ENCODE peak calls at places on chromosomes 6 and 20, in eight cellular contexts. H is NCI-H2171 treated with DMSO at 0.1 percent for 48 hours, Q is H9, W is Right ventricle myocardium superior, N is NCI-H2081 treated with DMSO at 0.1 percent for 48 hours, T is HCEC 1CT, I is heart right ventricle, Y is fibroblast of mammary gland. K is an unnamed sample.

GRCh38 chr6:73798592-73798991 is 102.6 kb downstream of the CD109 start:
- DNase-seq in T (peak), N (no peak), I (no peak), Y (peak), W (no peak), Q (peak), H (no peak), K (peak)

GRCh38 chr6:3296537-3297453 is 38.0 kb downstream of the PSMG4 start:
- DNase-seq in I (no peak), H (no peak), N (no peak), T (no peak), W (no peak), Q (no peak), Y (peak), K (peak)

GRCh38 chr6:125507987-125508655 is 206.4 kb upstream of the HDDC2 start:
- DNase-seq in H (peak), I (no peak), T (peak), Q (no peak), N (no peak), Y (peak), W (peak), K (no peak)

GRCh38 chr6:105136433-105137350 is 43.1 kb downstream of the POPDC3 start:
- DNase-seq in T (peak), H (peak), Q (peak), N (no peak), Y (peak), W (peak), I (peak), K (peak)

GRCh38 chr20:11431613-11432012 is 486.1 kb upstream of the BTBD3 start:
- DNase-seq in Q (no peak), Y (no peak), T (no peak), W (no peak), N (no peak), I (no peak), H (no peak), K (no peak)

GRCh38 chr20:44785768-44786167 is 24.6 kb downstream of the RIMS4 start:
- DNase-seq in T (peak), W (no peak), I (no peak), H (peak), Y (no peak), Q (peak), N (no peak), K (no peak)

GRCh38 chr6:141261016-141261671 is 871.6 kb upstream of the GJE1 start:
- DNase-seq in N (no peak), Y (no peak), H (no peak), W (peak), Q (no peak), T (no peak), I (peak), K (peak)

GRCh38 chr6:105202486-105202885 is 22.7 kb upstream of the POPDC3 start:
- DNase-seq in H (no peak), I (no peak), W (no peak), T (no peak), N (no peak), Y (no peak), Q (no peak), K (no peak)

GRCh38 chr6:72267470-72267869 is 354.4 kb upstream of the KCNQ5 start:
- DNase-seq in N (no peak), H (no peak), I (no peak), T (no peak), Y (no peak), W (no peak), Q (no peak), K (no peak)

GRCh38 chr20:53364617-53365016 is 229.0 kb downstream of the ZNF217 start:
- DNase-seq in Q (no peak), H (no peak), I (no peak), Y (no peak), W (no peak), T (no peak), N (no peak), K (no peak)

GRCh38 chr6:140663772-140664171 is 1289.3 kb upstream of the CITED2 start:
- DNase-seq in Y (no peak), H (peak), N (no peak), T (no peak), W (no peak), Q (no peak), I (no peak), K (no peak)

GRCh38 chr6:108165714-108166663 is at the start of gene NR2E1:
- DNase-seq in W (no peak), Y (peak), N (no peak), Q (peak), T (no peak), H (peak), I (no peak), K (no peak)

K was measured in suprapubic skin.